ENCODE peak calls at places on chromosomes 4 and X, in eight cellular contexts. W, V, H, S, P, A, D and J are unnamed samples.

GRCh38 chr4:99468891-99469290 is 33.7 kb upstream of the ADH7 start:
- DNase-seq in P (peak), S (no peak), H (no peak), W (no peak), V (peak), D (no peak), A (no peak), J (no peak)

GRCh38 chrX:49221868-49222267 is 11.3 kb downstream of the CACNA1F start:
- DNase-seq in A (no peak), V (no peak), S (no peak), P (no peak), H (no peak), D (no peak), W (no peak), J (no peak)

GRCh38 chr4:121455285-121455684 is 74.5 kb upstream of the QRFPR start:
- DNase-seq in W (no peak), P (no peak), S (no peak), A (no peak), D (no peak), V (no peak), H (no peak), J (no peak)

GRCh38 chr4:76783836-76784235 is 114.1 kb downstream of the SOWAHB start:
- DNase-seq in A (peak), H (no peak), S (no peak), V (peak), D (no peak), W (no peak), P (no peak), J (no peak)

GRCh38 chrX:124737771-124738170 is 391.4 kb downstream of the SH2D1A start:
- DNase-seq in D (no peak), P (no peak), H (no peak), W (no peak), A (no peak), V (no peak), S (no peak), J (no peak)

GRCh38 chrX:7028246-7028645 is 119.3 kb upstream of the STS start:
- DNase-seq in A (no peak), D (no peak), W (no peak), H (peak), V (peak), S (peak), P (peak), J (no peak)

GRCh38 chr4:38902221-38902620 is 34.6 kb downstream of the FAM114A1 start:
- DNase-seq in P (no peak), H (no peak), S (no peak), W (no peak), V (no peak), D (no peak), A (no peak), J (no peak)

GRCh38 chr4:1406946-1407656 is 859 bp upstream of the NKX1-1 start:
- DNase-seq in W (no peak), P (no peak), A (no peak), H (no peak), S (no peak), D (no peak), V (no peak), J (peak)

GRCh38 chrX:44494357-44494756 is 48.3 kb downstream of the FUNDC1 start:
- DNase-seq in W (no peak), D (no peak), H (no peak), V (no peak), S (no peak), A (no peak), P (no peak), J (no peak)

GRCh38 chr4:22514431-22514830 is 1.4 kb downstream of the ADGRA3 start:
- DNase-seq in H (no peak), S (peak), V (peak), P (peak), D (no peak), W (no peak), A (no peak), J (no peak)

GRCh38 chrX:112866175-112866574 is 25.5 kb upstream of the AMOT start:
- DNase-seq in A (no peak), W (no peak), D (no peak), P (peak), H (peak), S (peak), V (no peak), J (no peak)

GRCh38 chrX:114584434-114584943 is 603 bp downstream of the HTR2C start:
- DNase-seq in A (no peak), H (no peak), S (no peak), P (peak), D (no peak), V (peak), W (no peak), J (no peak)

GRCh38 chr4:41883988-41884737 is 51.1 kb upstream of the TMEM33 start:
- DNase-seq in V (no peak), A (no peak), W (no peak), S (no peak), D (no peak), H (no peak), P (no peak), J (no peak)

GRCh38 chr4:186948361-186949291 is 225.0 kb upstream of the FAT1 start:
- DNase-seq in P (peak), A (peak), H (peak), D (no peak), W (no peak), S (peak), V (peak), J (peak)

GRCh38 chr4:1072830-1073446 is 40.4 kb downstream of the RNF212 start:
- DNase-seq in D (peak), H (peak), V (peak), W (no peak), P (peak), S (peak), A (peak), J (peak)